ENCODE peak calls at places on chromosomes 1 and 21, in eight cellular contexts. One of them, this sample, is unnamed. For H3K9me3, the result is how much of the 10 kb centered on the place peaks cover.

GRCh38 chr1:6097117-6097595 is 51.5 kb downstream of the KCNAB2 start:
- DNase-seq in GM23248: no peak
- DNase-seq in osteoblast: no peak
- DNase-seq in PC-3: no peak
- DNase-seq in neuronal stem cell: no peak
- DNase-seq in naive thymus-derived CD4-positive, alpha-beta T cell: no peak
- DNase-seq in left lung: no peak
- DNase-seq in heart left ventricle: peak
- DNase-seq in this sample: no peak

GRCh38 chr1:16978589-16979474 is 1.6 kb downstream of the MFAP2 start:
- DNase-seq in GM23248: peak
- DNase-seq in osteoblast: peak
- DNase-seq in PC-3: no peak
- DNase-seq in neuronal stem cell: no peak
- DNase-seq in naive thymus-derived CD4-positive, alpha-beta T cell: no peak
- DNase-seq in left lung: peak
- DNase-seq in heart left ventricle: peak
- DNase-seq in this sample: no peak

GRCh38 chr1:46487818-46488218 is 1.8 kb upstream of the DMBX1 start:
- DNase-seq in GM23248: no peak
- DNase-seq in osteoblast: peak
- DNase-seq in PC-3: no peak
- DNase-seq in neuronal stem cell: no peak
- DNase-seq in naive thymus-derived CD4-positive, alpha-beta T cell: no peak
- DNase-seq in left lung: no peak
- DNase-seq in heart left ventricle: no peak
- DNase-seq in this sample: no peak

GRCh38 chr1:29621826-29622435 is 385.6 kb downstream of the PTPRU start:
- DNase-seq in GM23248: no peak
- DNase-seq in osteoblast: no peak
- DNase-seq in PC-3: no peak
- DNase-seq in neuronal stem cell: no peak
- DNase-seq in naive thymus-derived CD4-positive, alpha-beta T cell: no peak
- DNase-seq in left lung: no peak
- DNase-seq in heart left ventricle: no peak
- DNase-seq in this sample: no peak

GRCh38 chr1:51061231-51061943 is 40.6 kb upstream of the C1orf185 start:
- DNase-seq in GM23248: peak
- DNase-seq in osteoblast: no peak
- DNase-seq in PC-3: peak
- DNase-seq in neuronal stem cell: no peak
- DNase-seq in naive thymus-derived CD4-positive, alpha-beta T cell: no peak
- DNase-seq in left lung: no peak
- DNase-seq in heart left ventricle: no peak
- DNase-seq in this sample: no peak

GRCh38 chr1:174791863-174792262 is 207.9 kb upstream of the CACYBP start:
- DNase-seq in GM23248: no peak
- DNase-seq in osteoblast: no peak
- DNase-seq in PC-3: no peak
- DNase-seq in neuronal stem cell: no peak
- DNase-seq in naive thymus-derived CD4-positive, alpha-beta T cell: no peak
- DNase-seq in left lung: no peak
- DNase-seq in heart left ventricle: no peak
- DNase-seq in this sample: no peak

GRCh38 chr1:24705260-24706073 is 39.8 kb upstream of the CLIC4 start:
- DNase-seq in GM23248: peak
- DNase-seq in osteoblast: peak
- DNase-seq in PC-3: peak
- DNase-seq in neuronal stem cell: peak
- DNase-seq in naive thymus-derived CD4-positive, alpha-beta T cell: peak
- DNase-seq in left lung: peak
- DNase-seq in heart left ventricle: peak
- DNase-seq in this sample: no peak

GRCh38 chr21:45043541-45044020 is 30.8 kb upstream of the ADARB1 start:
- DNase-seq in GM23248: no peak
- DNase-seq in osteoblast: peak
- DNase-seq in PC-3: no peak
- DNase-seq in neuronal stem cell: no peak
- DNase-seq in naive thymus-derived CD4-positive, alpha-beta T cell: no peak
- DNase-seq in left lung: no peak
- DNase-seq in heart left ventricle: no peak
- DNase-seq in this sample: no peak

GRCh38 chr1:39979654-39980053 is 24.7 kb downstream of the MFSD2A start:
- DNase-seq in GM23248: no peak
- DNase-seq in osteoblast: no peak
- DNase-seq in PC-3: no peak
- DNase-seq in neuronal stem cell: no peak
- DNase-seq in naive thymus-derived CD4-positive, alpha-beta T cell: no peak
- DNase-seq in left lung: no peak
- DNase-seq in heart left ventricle: no peak
- DNase-seq in this sample: no peak

GRCh38 chr1:195738971-195739650 is 869.1 kb downstream of the KCNT2 start:
- DNase-seq in GM23248: peak
- DNase-seq in osteoblast: no peak
- DNase-seq in PC-3: peak
- DNase-seq in neuronal stem cell: no peak
- DNase-seq in naive thymus-derived CD4-positive, alpha-beta T cell: no peak
- DNase-seq in left lung: no peak
- DNase-seq in heart left ventricle: no peak
- DNase-seq in this sample: no peak

GRCh38 chr1:57172040-57172439 is 206.2 kb upstream of the C8B start:
- DNase-seq in GM23248: no peak
- DNase-seq in osteoblast: no peak
- DNase-seq in PC-3: no peak
- DNase-seq in neuronal stem cell: no peak
- DNase-seq in naive thymus-derived CD4-positive, alpha-beta T cell: no peak
- DNase-seq in left lung: no peak
- DNase-seq in heart left ventricle: no peak
- DNase-seq in this sample: no peak

GRCh38 chr21:44737706-44738354 is 26.5 kb upstream of the TSPEAR start:
- DNase-seq in GM23248: peak
- DNase-seq in osteoblast: no peak
- DNase-seq in PC-3: peak
- DNase-seq in neuronal stem cell: peak
- DNase-seq in naive thymus-derived CD4-positive, alpha-beta T cell: no peak
- DNase-seq in left lung: no peak
- DNase-seq in heart left ventricle: no peak
- DNase-seq in this sample: no peak

GRCh38 chr1:165823552-165824268 is 3.7 kb upstream of the UCK2 start:
- DNase-seq in GM23248: peak
- DNase-seq in osteoblast: no peak
- DNase-seq in PC-3: no peak
- DNase-seq in neuronal stem cell: no peak
- DNase-seq in naive thymus-derived CD4-positive, alpha-beta T cell: no peak
- DNase-seq in left lung: no peak
- DNase-seq in heart left ventricle: no peak
- DNase-seq in this sample: no peak

GRCh38 chr1:245262876-245263625 is 108.3 kb downstream of the KIF26B start:
- DNase-seq in GM23248: peak
- DNase-seq in osteoblast: no peak
- DNase-seq in PC-3: no peak
- DNase-seq in neuronal stem cell: no peak
- DNase-seq in naive thymus-derived CD4-positive, alpha-beta T cell: no peak
- DNase-seq in left lung: no peak
- DNase-seq in heart left ventricle: no peak
- DNase-seq in this sample: no peak

GRCh38 chr1:202498542-202498941 is 150.0 kb downstream of the PPP1R12B start:
- DNase-seq in GM23248: peak
- DNase-seq in osteoblast: peak
- DNase-seq in PC-3: no peak
- DNase-seq in neuronal stem cell: no peak
- DNase-seq in naive thymus-derived CD4-positive, alpha-beta T cell: no peak
- DNase-seq in left lung: no peak
- DNase-seq in heart left ventricle: no peak
- DNase-seq in this sample: no peak

GRCh38 chr1:183571678-183572268 is 18.5 kb downstream of the NCF2 start:
- DNase-seq in GM23248: peak
- DNase-seq in osteoblast: peak
- DNase-seq in PC-3: peak
- DNase-seq in neuronal stem cell: no peak
- DNase-seq in naive thymus-derived CD4-positive, alpha-beta T cell: no peak
- DNase-seq in left lung: no peak
- DNase-seq in heart left ventricle: no peak
- DNase-seq in this sample: no peak

GRCh38 chr21:45419162-45419561 is 14.2 kb downstream of the COL18A1 start:
- DNase-seq in GM23248: no peak
- DNase-seq in osteoblast: no peak
- DNase-seq in PC-3: no peak
- DNase-seq in neuronal stem cell: no peak
- DNase-seq in naive thymus-derived CD4-positive, alpha-beta T cell: no peak
- DNase-seq in left lung: no peak
- DNase-seq in heart left ventricle: no peak
- DNase-seq in this sample: no peak

GRCh38 chr1:39098569-39099250 is 72.6 kb downstream of the NDUFS5 start:
- DNase-seq in GM23248: peak
- DNase-seq in osteoblast: peak
- DNase-seq in PC-3: peak
- DNase-seq in neuronal stem cell: peak
- DNase-seq in naive thymus-derived CD4-positive, alpha-beta T cell: peak
- DNase-seq in left lung: peak
- DNase-seq in heart left ventricle: no peak
- DNase-seq in this sample: peak

GRCh38 chr1:67973061-67973460 is 77.4 kb downstream of the DIRAS3 start:
- DNase-seq in GM23248: no peak
- DNase-seq in osteoblast: no peak
- DNase-seq in PC-3: no peak
- DNase-seq in neuronal stem cell: no peak
- DNase-seq in naive thymus-derived CD4-positive, alpha-beta T cell: no peak
- DNase-seq in left lung: no peak
- DNase-seq in heart left ventricle: no peak
- DNase-seq in this sample: no peak

GRCh38 chr1:214199585-214199984 is 81.4 kb upstream of the SMYD2 start:
- DNase-seq in GM23248: no peak
- DNase-seq in osteoblast: no peak
- DNase-seq in PC-3: no peak
- DNase-seq in neuronal stem cell: no peak
- DNase-seq in naive thymus-derived CD4-positive, alpha-beta T cell: no peak
- DNase-seq in left lung: no peak
- DNase-seq in heart left ventricle: no peak
- DNase-seq in this sample: no peak

GRCh38 chr1:155136728-155137127 is 1.1 kb downstream of the SLC50A1 start:
- DNase-seq in GM23248: no peak
- DNase-seq in osteoblast: no peak
- DNase-seq in PC-3: no peak
- DNase-seq in neuronal stem cell: no peak
- DNase-seq in naive thymus-derived CD4-positive, alpha-beta T cell: no peak
- DNase-seq in left lung: no peak
- DNase-seq in heart left ventricle: no peak
- DNase-seq in this sample: no peak

GRCh38 chr1:214187152-214187900 is 93.6 kb upstream of the SMYD2 start:
- DNase-seq in GM23248: peak
- DNase-seq in osteoblast: no peak
- DNase-seq in PC-3: no peak
- DNase-seq in neuronal stem cell: no peak
- DNase-seq in naive thymus-derived CD4-positive, alpha-beta T cell: no peak
- DNase-seq in left lung: no peak
- DNase-seq in heart left ventricle: peak
- DNase-seq in this sample: no peak

GRCh38 chr1:229636042-229636441 is 10.0 kb downstream of the URB2 start:
- DNase-seq in GM23248: no peak
- DNase-seq in osteoblast: no peak
- DNase-seq in PC-3: no peak
- DNase-seq in neuronal stem cell: no peak
- DNase-seq in naive thymus-derived CD4-positive, alpha-beta T cell: no peak
- DNase-seq in left lung: no peak
- DNase-seq in heart left ventricle: no peak
- DNase-seq in this sample: no peak

GRCh38 chr1:206050655-206051235 is 2.2 kb upstream of the RHEX start:
- DNase-seq in GM23248: no peak
- DNase-seq in osteoblast: no peak
- DNase-seq in PC-3: peak
- DNase-seq in neuronal stem cell: no peak
- DNase-seq in naive thymus-derived CD4-positive, alpha-beta T cell: peak
- DNase-seq in left lung: peak
- DNase-seq in heart left ventricle: no peak
- DNase-seq in this sample: no peak

GRCh38 chr1:2205191-2205952 is 10.8 kb upstream of the FAAP20 start:
- DNase-seq in GM23248: peak
- DNase-seq in osteoblast: no peak
- DNase-seq in PC-3: peak
- DNase-seq in neuronal stem cell: peak
- DNase-seq in naive thymus-derived CD4-positive, alpha-beta T cell: peak
- DNase-seq in left lung: peak
- DNase-seq in heart left ventricle: peak
- DNase-seq in this sample: peak

GRCh38 chr1:4108741-4109625 is 208.9 kb upstream of the C1orf174 start:
- DNase-seq in GM23248: no peak
- DNase-seq in osteoblast: peak
- DNase-seq in PC-3: no peak
- DNase-seq in neuronal stem cell: no peak
- DNase-seq in naive thymus-derived CD4-positive, alpha-beta T cell: no peak
- DNase-seq in left lung: peak
- DNase-seq in heart left ventricle: no peak
- DNase-seq in this sample: no peak
- H3K9me3 ChIP-seq in GM23248: under half
- H3K9me3 ChIP-seq in osteoblast: under half
- H3K9me3 ChIP-seq in PC-3: under half
- H3K9me3 ChIP-seq in neuronal stem cell: under half
- H3K9me3 ChIP-seq in naive thymus-derived CD4-positive, alpha-beta T cell: under half
- H3K9me3 ChIP-seq in left lung: under half
- H3K9me3 ChIP-seq in heart left ventricle: under half
- H3K9me3 ChIP-seq in this sample: under half

DNA sequence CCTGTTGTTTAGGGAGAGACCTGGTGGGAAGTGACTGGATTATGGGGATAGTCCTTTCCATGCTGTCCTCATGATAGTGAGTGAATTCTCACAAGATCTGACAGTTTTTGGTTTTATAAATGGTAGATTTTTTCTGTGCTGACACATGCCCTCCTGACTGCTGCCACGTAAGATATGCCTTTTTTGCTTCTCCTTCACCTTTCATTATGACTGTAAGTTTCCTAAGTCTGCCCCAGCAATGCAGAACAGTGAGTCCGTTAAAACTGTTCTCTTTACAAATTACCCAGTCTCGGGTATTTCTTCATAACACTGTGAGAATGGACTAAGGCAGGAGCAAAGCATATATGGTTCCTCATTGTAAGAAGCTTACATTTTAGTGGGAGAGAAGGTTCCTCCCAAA is 1727.2 kb downstream of the NCAM2 start:
- DNase-seq in GM23248: no peak
- DNase-seq in osteoblast: no peak
- DNase-seq in PC-3: no peak
- DNase-seq in neuronal stem cell: no peak
- DNase-seq in naive thymus-derived CD4-positive, alpha-beta T cell: no peak
- DNase-seq in left lung: no peak
- DNase-seq in heart left ventricle: no peak
- DNase-seq in this sample: no peak
- H3K9me3 ChIP-seq in GM23248: under half
- H3K9me3 ChIP-seq in osteoblast: under half
- H3K9me3 ChIP-seq in PC-3: under half
- H3K9me3 ChIP-seq in neuronal stem cell: under half
- H3K9me3 ChIP-seq in naive thymus-derived CD4-positive, alpha-beta T cell: under half
- H3K9me3 ChIP-seq in left lung: under half
- H3K9me3 ChIP-seq in heart left ventricle: under half
- H3K9me3 ChIP-seq in this sample: under half

GRCh38 chr1:247164694-247165093 is 7.1 kb downstream of the ZNF124 start:
- DNase-seq in GM23248: no peak
- DNase-seq in osteoblast: no peak
- DNase-seq in PC-3: no peak
- DNase-seq in neuronal stem cell: no peak
- DNase-seq in naive thymus-derived CD4-positive, alpha-beta T cell: no peak
- DNase-seq in left lung: no peak
- DNase-seq in heart left ventricle: no peak
- DNase-seq in this sample: no peak
- H3K9me3 ChIP-seq in GM23248: under half
- H3K9me3 ChIP-seq in osteoblast: under half
- H3K9me3 ChIP-seq in PC-3: under half
- H3K9me3 ChIP-seq in neuronal stem cell: under half
- H3K9me3 ChIP-seq in naive thymus-derived CD4-positive, alpha-beta T cell: under half
- H3K9me3 ChIP-seq in left lung: half or more
- H3K9me3 ChIP-seq in heart left ventricle: under half
- H3K9me3 ChIP-seq in this sample: under half

GRCh38 chr1:79667848-79668696 is 661.5 kb upstream of the ADGRL4 start:
- DNase-seq in GM23248: no peak
- DNase-seq in osteoblast: no peak
- DNase-seq in PC-3: no peak
- DNase-seq in neuronal stem cell: no peak
- DNase-seq in naive thymus-derived CD4-positive, alpha-beta T cell: no peak
- DNase-seq in left lung: no peak
- DNase-seq in heart left ventricle: no peak
- DNase-seq in this sample: no peak
- H3K9me3 ChIP-seq in GM23248: under half
- H3K9me3 ChIP-seq in osteoblast: under half
- H3K9me3 ChIP-seq in PC-3: under half
- H3K9me3 ChIP-seq in neuronal stem cell: under half
- H3K9me3 ChIP-seq in naive thymus-derived CD4-positive, alpha-beta T cell: under half
- H3K9me3 ChIP-seq in left lung: under half
- H3K9me3 ChIP-seq in heart left ventricle: under half
- H3K9me3 ChIP-seq in this sample: under half

This sample was measured in T-helper 17 cell.